ENCODE peak calls at places on chromosomes 6 and 20, in nine cellular contexts. U is HFF-Myc; N is heart right ventricle; J is ureter; M is effector memory CD4-positive, alpha-beta T cell; Q is mesendoderm; E is OCI-LY7; H is T-helper 2 cell; T is BE2C. F is an unnamed sample.
A peak's percentile ranks its signal among the peaks of the same experiment; 100 is the strongest.

GRCh38 chr6:53605543-53606235 is 59.9 kb downstream of the KLHL31 start:
- DNase-seq in U (no peak), N (no peak), E (no peak), H (no peak), Q (peak; percentile 89), M (no peak), J (no peak), T (no peak), F (no peak)

GRCh38 chr20:41415191-41415590 is 48.6 kb upstream of the EMILIN3 start:
- DNase-seq in J (no peak), N (no peak), T (no peak), E (no peak), U (no peak), M (no peak), Q (no peak), H (no peak), F (no peak)

GRCh38 chr6:142879076-142879475 is 65.9 kb downstream of the HIVEP2 start:
- DNase-seq in N (no peak), E (no peak), U (no peak), Q (no peak), M (no peak), T (no peak), H (no peak), J (no peak), F (no peak)

GRCh38 chr6:96156425-96156824 is 140.7 kb downstream of the FUT9 start:
- DNase-seq in N (no peak), M (no peak), T (no peak), J (no peak), Q (no peak), H (no peak), E (no peak), U (no peak), F (peak; percentile 27)

GRCh38 chr20:47576516-47577033 is 74.9 kb downstream of the NCOA3 start:
- DNase-seq in M (no peak), T (peak; percentile 78), H (no peak), U (peak; percentile 71), N (peak; percentile 83), J (peak; percentile 74), Q (peak; percentile 57), E (peak; percentile 72), F (no peak)

GRCh38 chr20:58045156-58045555 is 183.3 kb downstream of the ANKRD60 start:
- DNase-seq in E (no peak), T (no peak), U (no peak), H (no peak), J (no peak), Q (no peak), M (no peak), N (no peak), F (no peak)

GRCh38 chr6:170072246-170072645 is 218.6 kb downstream of the DLL1 start:
- DNase-seq in J (peak; percentile 10), E (no peak), H (no peak), Q (no peak), N (no peak), M (no peak), T (no peak), U (no peak), F (no peak)

GRCh38 chr6:148973809-148974208 is 227.0 kb downstream of the UST start:
- DNase-seq in J (no peak), E (peak; percentile 12), H (no peak), N (no peak), Q (peak; percentile 56), M (no peak), T (no peak), U (no peak), F (peak; percentile 14)

GRCh38 chr20:62048346-62048761 is 17.3 kb downstream of the TAF4 start:
- DNase-seq in N (no peak), Q (no peak), J (no peak), T (no peak), E (no peak), U (no peak), H (no peak), M (no peak), F (no peak)

GRCh38 chr20:11882651-11883050 is 35.0 kb upstream of the BTBD3 start:
- DNase-seq in J (no peak), N (no peak), H (no peak), E (no peak), Q (no peak), M (no peak), T (no peak), U (no peak), F (no peak)

GRCh38 chr6:152160346-152160745 is 352.9 kb downstream of the ESR1 start:
- DNase-seq in H (no peak), M (no peak), Q (no peak), T (no peak), N (no peak), J (no peak), E (no peak), U (no peak), F (no peak)

GRCh38 chr6:75205776-75206334 is at the start of gene COL12A1:
- DNase-seq in T (peak; percentile 43), Q (peak; percentile 82), J (peak; percentile 87), N (peak; percentile 84), M (no peak), H (no peak), U (peak; percentile 97), E (no peak), F (peak; percentile 60)

GRCh38 chr6:125749864-125750691 is 646 bp downstream of the HEY2 start:
- DNase-seq in H (no peak), T (no peak), E (peak; percentile 27), N (peak; percentile 43), U (no peak), Q (peak; percentile 71), J (no peak), M (no peak), F (peak; percentile 19)

GRCh38 chr6:129767776-129768490 is 58.0 kb upstream of the ARHGAP18 start:
- DNase-seq in T (no peak), H (no peak), Q (no peak), E (no peak), J (no peak), N (no peak), M (no peak), U (no peak), F (peak; percentile 22)

GRCh38 chr6:170046786-170047626 is 243.9 kb downstream of the DLL1 start:
- DNase-seq in J (peak; percentile 12), T (no peak), H (no peak), E (no peak), Q (no peak), M (no peak), U (no peak), N (no peak), F (no peak)

F was measured in WERI-Rb-1.